ENCODE peak calls at places on chromosome 19, in ten cellular contexts. N, G, F, H, P, W, C, V, D and Q are unnamed samples.

GRCh38 chr19:33350538-33351309 is 22.8 kb upstream of the CEBPG start:
- DNase-seq in N (peak; percentile 80), G (no peak), F (peak; percentile 47), H (peak; percentile 91), P (no peak), W (no peak), C (no peak), V (no peak), D (peak; percentile 78), Q (no peak)

GRCh38 chr19:18021121-18021755 is 13.3 kb downstream of the ARRDC2 start:
- DNase-seq in N (peak; percentile 82), G (peak; percentile 65), F (peak; percentile 51), H (peak; percentile 74), P (no peak), W (peak; percentile 62), C (peak; percentile 61), V (peak; percentile 91), D (peak; percentile 92), Q (no peak)

GRCh38 chr19:38149597-38149996 is 74.4 kb downstream of the DPF1 start:
- DNase-seq in N (peak; percentile 16), G (no peak), F (no peak), H (no peak), P (no peak), W (no peak), C (no peak), V (no peak), D (no peak), Q (no peak)

GRCh38 chr19:17002455-17002854 is 24.2 kb downstream of the CPAMD8 start:
- DNase-seq in N (no peak), G (no peak), F (no peak), H (no peak), P (no peak), W (no peak), C (no peak), V (no peak), D (no peak), Q (no peak)

GRCh38 chr19:16419671-16420394 is 51.9 kb downstream of the EPS15L1 start:
- DNase-seq in N (no peak), G (no peak), F (no peak), H (no peak), P (no peak), W (no peak), C (no peak), V (no peak), D (no peak), Q (peak; percentile 64)

GRCh38 chr19:23420824-23421223 is 25.6 kb upstream of the ZNF91 start:
- DNase-seq in N (no peak), G (no peak), F (no peak), H (no peak), P (no peak), W (no peak), C (no peak), V (no peak), D (no peak), Q (no peak)

GRCh38 chr19:42196011-42197001 is 21.2 kb downstream of the DEDD2 start:
- DNase-seq in N (no peak), G (no peak), F (no peak), H (no peak), P (no peak), W (no peak), C (no peak), V (no peak), D (no peak), Q (peak; percentile 68)

GRCh38 chr19:41386442-41386841 is 10.1 kb downstream of the TMEM91 start:
- DNase-seq in N (no peak), G (no peak), F (no peak), H (no peak), P (no peak), W (no peak), C (no peak), V (no peak), D (no peak), Q (no peak)

GRCh38 chr19:45391346-45391745 is 13.5 kb downstream of the PPP1R13L start:
- DNase-seq in N (no peak), G (no peak), F (no peak), H (no peak), P (peak; percentile 71), W (no peak), C (peak; percentile 63), V (no peak), D (no peak), Q (peak; percentile 73)

GRCh38 chr19:17473041-17473440 is 2.7 kb downstream of the SLC27A1 start:
- DNase-seq in N (peak; percentile 87), G (no peak), F (no peak), H (peak; percentile 32), P (no peak), W (peak; percentile 55), C (peak; percentile 54), V (no peak), D (no peak), Q (no peak)

GRCh38 chr19:1523412-1524205 is at the start of gene PLK5:
- DNase-seq in N (no peak), G (no peak), F (no peak), H (no peak), P (peak; percentile 69), W (no peak), C (no peak), V (no peak), D (no peak), Q (peak; percentile 73)
- H3K4me3 ChIP-seq in N (no peak within 1 kb of the TSS), G (no peak within 1 kb of the TSS), F (no peak within 1 kb of the TSS), H (no peak within 1 kb of the TSS), P (no peak within 1 kb of the TSS), W (no peak within 1 kb of the TSS), C (no peak within 1 kb of the TSS), V (no peak within 1 kb of the TSS), D (peak within 1 kb of the TSS; percentile 34), Q (no peak within 1 kb of the TSS)

DNA sequence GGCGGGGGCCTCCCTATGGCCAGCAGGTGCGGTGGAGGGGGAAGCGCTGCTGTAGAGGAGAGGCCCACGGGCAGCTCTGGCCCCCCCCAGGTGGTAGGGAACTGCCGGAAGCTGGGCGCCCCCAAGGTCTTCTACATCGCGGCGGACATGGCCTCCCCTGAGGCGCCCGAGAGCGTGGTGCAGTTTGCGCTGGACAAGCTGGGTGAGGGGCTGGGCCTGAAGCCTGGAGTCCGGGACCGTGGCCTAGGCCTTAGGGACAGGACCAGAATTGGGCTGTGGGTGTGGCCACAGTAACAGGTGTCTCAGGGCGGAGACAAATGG is 3.8 kb upstream of the RPL36 start:
- DNase-seq in N (no peak), G (no peak), F (no peak), H (no peak), P (no peak), W (no peak), C (no peak), V (no peak), D (no peak), Q (no peak)
- H3K4me3 ChIP-seq in N (no peak overlapping the region), G (no peak overlapping the region), F (peak overlapping the region; percentile 39), H (peak overlapping the region; percentile 56), P (no peak overlapping the region), W (no peak overlapping the region), C (peak overlapping the region; percentile 50), V (peak overlapping the region; percentile 4), D (peak overlapping the region; percentile 58), Q (peak overlapping the region; percentile 75)

GRCh38 chr19:2454199-2454961 is 2.4 kb downstream of the LMNB2 start:
- DNase-seq in N (no peak), G (no peak), F (no peak), H (no peak), P (no peak), W (no peak), C (no peak), V (no peak), D (no peak), Q (no peak)
- H3K4me3 ChIP-seq in N (no peak overlapping the region), G (no peak overlapping the region), F (no peak overlapping the region), H (no peak overlapping the region), P (no peak overlapping the region), W (no peak overlapping the region), C (peak overlapping the region; percentile 88), V (no peak overlapping the region), D (no peak overlapping the region), Q (peak overlapping the region; percentile 88)

GRCh38 chr19:19459707-19460251 is 54.3 kb downstream of the GATAD2A start:
- DNase-seq in N (peak; percentile 76), G (no peak), F (peak; percentile 25), H (peak; percentile 32), P (no peak), W (peak; percentile 90), C (peak; percentile 79), V (peak; percentile 41), D (no peak), Q (no peak)
- H3K4me3 ChIP-seq in N (no peak overlapping the region), G (no peak overlapping the region), F (no peak overlapping the region), H (no peak overlapping the region), P (peak overlapping the region; percentile 33), W (peak overlapping the region; percentile 78), C (peak overlapping the region; percentile 42), V (no peak overlapping the region), D (no peak overlapping the region), Q (no peak overlapping the region)

GRCh38 chr19:13172335-13173128 is 22.3 kb downstream of the IER2 start:
- DNase-seq in N (peak; percentile 87), G (peak; percentile 58), F (no peak), H (peak; percentile 98), P (peak; percentile 74), W (peak; percentile 58), C (no peak), V (peak; percentile 89), D (peak; percentile 89), Q (no peak)
- H3K4me3 ChIP-seq in N (no peak overlapping the region), G (no peak overlapping the region), F (no peak overlapping the region), H (no peak overlapping the region), P (no peak overlapping the region), W (peak overlapping the region; percentile 63), C (no peak overlapping the region), V (no peak overlapping the region), D (no peak overlapping the region), Q (no peak overlapping the region)

DNA sequence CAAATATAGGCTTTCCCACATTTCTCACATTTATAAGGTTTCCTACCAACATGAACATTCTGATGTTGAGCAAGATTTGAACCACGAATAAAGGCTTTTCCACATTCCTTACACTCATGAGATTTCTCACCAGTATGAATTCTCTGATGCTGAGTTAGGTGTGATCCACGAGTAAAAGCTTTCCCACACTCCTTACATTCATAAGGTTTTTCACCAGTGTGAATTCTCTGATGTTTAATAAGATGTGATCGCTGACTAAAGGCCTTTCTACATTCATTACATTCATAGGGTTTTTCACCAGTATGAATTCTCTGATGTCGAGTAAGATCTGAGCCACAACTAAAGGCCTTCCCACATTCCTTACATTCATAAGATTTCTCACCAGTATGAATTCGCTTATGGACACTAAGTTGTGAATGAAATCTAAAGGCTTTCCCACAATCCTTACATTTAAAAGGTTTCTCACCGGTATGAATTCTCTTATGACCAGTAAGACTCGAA is 19.0 kb downstream of the ZNF790 start:
- DNase-seq in N (peak; percentile 9), G (no peak), F (no peak), H (no peak), P (no peak), W (no peak), C (no peak), V (no peak), D (no peak), Q (no peak)
- H3K4me3 ChIP-seq in N (no peak overlapping the region), G (no peak overlapping the region), F (no peak overlapping the region), H (no peak overlapping the region), P (no peak overlapping the region), W (peak overlapping the region; percentile 17), C (no peak overlapping the region), V (no peak overlapping the region), D (no peak overlapping the region), Q (peak overlapping the region; percentile 68)